ENCODE peak calls at places on chromosome 10, in four cellular contexts. I, C, Z and O are unnamed samples.

GRCh38 chr10:72567421-72567820 is 58.5 kb downstream of the MICU1 start:
- DNase-seq in I (no peak), C (peak; percentile 41), Z (no peak), O (no peak)

GRCh38 chr10:99369126-99369525 is 40.0 kb downstream of the CNNM1 start:
- DNase-seq in I (no peak), C (no peak), Z (no peak), O (no peak)

GRCh38 chr10:78220781-78221180 is 187.1 kb downstream of the RPS24 start:
- DNase-seq in I (no peak), C (no peak), Z (no peak), O (no peak)

GRCh38 chr10:97025613-97026242 is 160.0 kb downstream of the SLIT1 start:
- DNase-seq in I (peak; percentile 50), C (peak; percentile 47), Z (peak; percentile 59), O (peak; percentile 70)

GRCh38 chr10:21976739-21977138 is 26.8 kb downstream of the DNAJC1 start:
- DNase-seq in I (no peak), C (no peak), Z (no peak), O (no peak)

GRCh38 chr10:127012769-127013152 is 107.5 kb downstream of the DOCK1 start:
- DNase-seq in I (no peak), C (peak; percentile 18), Z (no peak), O (no peak)

GRCh38 chr10:6200588-6201510 is 1.9 kb upstream of the PFKFB3 start:
- DNase-seq in I (peak; percentile 56), C (no peak), Z (no peak), O (peak; percentile 46)

GRCh38 chr10:125442856-125443540 is 240.0 kb downstream of the TEX36 start:
- DNase-seq in I (no peak), C (no peak), Z (no peak), O (no peak)

GRCh38 chr10:123549761-123550454 is 116.2 kb upstream of the GPR26 start:
- DNase-seq in I (no peak), C (no peak), Z (no peak), O (no peak)

GRCh38 chr10:67115972-67116371 is 190.1 kb downstream of the LRRTM3 start:
- DNase-seq in I (no peak), C (peak; percentile 51), Z (no peak), O (no peak)

GRCh38 chr10:101749511-101750016 is 26.4 kb downstream of the FGF8 start:
- DNase-seq in I (no peak), C (no peak), Z (peak; percentile 70), O (no peak)

GRCh38 chr10:43249151-43249961 is 17.5 kb downstream of the RASGEF1A start:
- DNase-seq in I (no peak), C (no peak), Z (no peak), O (peak; percentile 27)

GRCh38 chr10:43262043-43262901 is 4.6 kb downstream of the RASGEF1A start:
- DNase-seq in I (no peak), C (no peak), Z (peak; percentile 22), O (peak; percentile 56)

GRCh38 chr10:87842776-87843497 is 20.4 kb downstream of the KLLN start:
- DNase-seq in I (peak; percentile 60), C (no peak), Z (no peak), O (no peak)

GRCh38 chr10:98262571-98262970 is 5.4 kb downstream of the LOXL4 start:
- DNase-seq in I (no peak), C (peak; percentile 42), Z (no peak), O (peak; percentile 48)

GRCh38 chr10:43676360-43676759 is 27.7 kb upstream of the ZNF32 start:
- DNase-seq in I (no peak), C (no peak), Z (no peak), O (no peak)

GRCh38 chr10:84820121-84820520 is 491.7 kb downstream of the CCSER2 start:
- DNase-seq in I (peak; percentile 11), C (peak; percentile 10), Z (no peak), O (no peak)

GRCh38 chr10:1534820-1535219 is 202.5 kb downstream of the ADARB2 start:
- DNase-seq in I (no peak), C (no peak), Z (no peak), O (no peak)

GRCh38 chr10:34079702-34080484 is 735.2 kb downstream of the PARD3 start:
- DNase-seq in I (no peak), C (no peak), Z (no peak), O (no peak)

DNA sequence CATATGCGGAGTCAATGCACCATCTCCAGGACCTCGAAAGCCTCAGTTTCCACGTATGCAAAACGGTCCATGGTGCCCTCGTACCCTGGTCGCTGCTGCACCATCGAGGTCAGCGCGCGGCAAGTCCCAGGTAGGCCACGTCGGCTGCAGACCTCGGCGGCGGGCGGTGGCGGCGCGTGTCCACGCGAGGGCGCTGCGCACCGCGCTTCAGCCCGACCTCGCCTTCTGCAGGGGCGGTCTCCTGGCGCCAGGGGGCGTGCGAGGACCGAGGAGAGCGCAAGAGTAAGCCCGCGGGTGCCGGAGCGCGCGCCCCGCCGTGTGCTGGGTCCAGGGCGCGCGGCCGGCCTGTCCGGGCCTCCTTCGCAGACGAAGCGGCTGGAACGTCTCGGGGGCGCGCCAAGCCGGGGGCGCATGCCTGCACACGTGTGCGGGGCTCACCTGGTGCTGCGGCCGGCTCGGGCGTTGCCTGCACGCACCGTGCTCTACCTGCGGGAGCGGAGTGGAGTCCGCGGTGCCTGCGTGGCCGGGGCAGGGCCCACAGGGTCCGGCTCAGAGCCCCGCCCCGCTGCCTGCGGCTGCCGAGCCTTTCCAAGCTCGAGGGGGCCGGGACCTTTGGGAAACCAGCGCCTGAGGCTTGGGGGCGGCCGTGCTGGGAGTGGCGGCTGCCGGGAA is 54.0 kb downstream of the GLRX3 start:
- DNase-seq in I (peak; percentile 68), C (peak; percentile 18), Z (no peak), O (peak; percentile 98)
- TF ChIP-seq ELF1 in I (no peak), C (no peak), Z (no peak), O (no peak)

GRCh38 chr10:92240289-92241157 is 50.4 kb downstream of the CPEB3 start:
- DNase-seq in I (peak; percentile 75), C (no peak), Z (peak; percentile 50), O (peak; percentile 76)
- TF ChIP-seq ELF1 in I (peak; percentile 36), C (no peak), Z (peak; percentile 16), O (peak; percentile 19)

GRCh38 chr10:48523820-48524758 is 80.8 kb downstream of the ARHGAP22 start:
- DNase-seq in I (no peak), C (no peak), Z (peak; percentile 93), O (peak; percentile 95)
- TF ChIP-seq ELF1 in I (no peak), C (no peak), Z (no peak), O (no peak)

DNA sequence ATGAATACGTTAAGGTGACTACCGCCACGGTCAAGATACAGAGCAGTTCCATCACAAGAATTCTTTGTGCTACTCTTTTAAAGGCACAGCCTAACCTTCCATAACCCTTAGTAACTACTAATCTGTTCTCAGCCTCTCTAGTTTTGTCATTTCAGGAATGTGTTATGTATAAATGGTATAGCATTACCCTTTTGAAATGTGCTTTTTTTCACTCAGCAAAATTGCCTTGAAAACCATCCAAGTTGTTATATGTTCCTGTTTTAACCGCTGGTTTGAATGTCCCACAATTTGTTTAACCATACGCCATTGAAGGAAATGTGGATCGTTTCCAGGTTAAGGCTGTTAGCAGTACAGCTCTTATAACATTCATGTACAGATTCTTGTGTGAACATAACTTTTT is 32.0 kb downstream of the WAC start:
- DNase-seq in I (no peak), C (no peak), Z (no peak), O (no peak)
- TF ChIP-seq ELF1 in I (no peak), C (no peak), Z (no peak), O (no peak)

GRCh38 chr10:120460191-120460590 is 3.2 kb downstream of the PLPP4 start:
- DNase-seq in I (no peak), C (no peak), Z (no peak), O (no peak)
- TF ChIP-seq ELF1 in I (no peak), C (no peak), Z (no peak), O (no peak)

GRCh38 chr10:29925771-29926345 is 133.5 kb downstream of the JCAD start:
- DNase-seq in I (no peak), C (no peak), Z (no peak), O (no peak)

GRCh38 chr10:29932991-29933390 is 126.4 kb downstream of the JCAD start:
- DNase-seq in I (no peak), C (no peak), Z (no peak), O (no peak)

GRCh38 chr10:29926649-29927048 is 132.7 kb downstream of the JCAD start:
- DNase-seq in I (no peak), C (no peak), Z (no peak), O (no peak)

GRCh38 chr10:29929006-29929405 is 130.4 kb downstream of the JCAD start:
- DNase-seq in I (no peak), C (no peak), Z (no peak), O (no peak)

DNA sequence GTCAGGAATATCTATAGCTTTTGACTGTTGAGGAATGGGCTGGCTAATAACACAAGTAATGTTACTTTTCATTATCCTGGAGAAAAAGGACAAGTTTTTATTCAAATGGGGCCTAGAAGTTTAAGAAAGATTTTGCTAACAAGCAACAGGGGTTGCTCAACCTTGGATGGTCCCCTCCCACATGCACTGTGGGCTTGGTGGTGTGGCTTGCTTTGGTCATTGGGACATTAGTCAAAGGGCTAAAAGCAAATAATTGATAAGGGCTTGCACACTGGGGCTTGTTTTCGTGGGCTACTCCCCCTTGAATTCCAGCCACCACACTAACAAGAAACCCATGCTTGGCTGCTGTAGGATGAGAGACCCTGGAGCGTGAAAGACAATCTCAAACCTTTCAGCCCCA is 127.6 kb downstream of the JCAD start:
- DNase-seq in I (no peak), C (no peak), Z (no peak), O (no peak)
- TF ChIP-seq ELF1 in I (no peak), C (no peak), Z (no peak), O (no peak)